ENCODE peak calls at places on chromosomes 6 and 20, in eight cellular contexts. O is fibroblast of the aortic adventitia, Z is AG09319, Q is AG04450, C is endothelial cell, L is coronary artery, T is uterus, U is GM12878. G is an unnamed sample.

GRCh38 chr20:33005132-33005566 is 916 bp upstream of the SUN5 start:
- DNase-seq in Z (no peak), T (no peak), C (no peak), Q (no peak), L (no peak), U (no peak), O (no peak), G (no peak)

GRCh38 chr20:47768016-47768953 is 17.0 kb downstream of the SULF2 start:
- DNase-seq in C (no peak), Q (no peak), T (no peak), L (no peak), O (no peak), U (no peak), Z (no peak), G (no peak)

GRCh38 chr6:155523821-155524238 is 68.2 kb upstream of the NOX3 start:
- DNase-seq in U (no peak), C (no peak), L (no peak), Q (no peak), T (no peak), Z (no peak), O (peak), G (no peak)

GRCh38 chr20:44489931-44490330 is 14.3 kb downstream of the TTPAL start:
- DNase-seq in O (no peak), L (no peak), U (peak), C (no peak), Q (no peak), T (no peak), Z (no peak), G (no peak)

GRCh38 chr20:62362991-62363919 is 3.9 kb downstream of the LAMA5 start:
- DNase-seq in C (no peak), U (no peak), Q (no peak), Z (no peak), T (peak), O (no peak), L (peak), G (no peak)

GRCh38 chr6:33908025-33908424 is 104.2 kb upstream of the MLN start:
- DNase-seq in O (no peak), T (no peak), C (no peak), U (no peak), L (no peak), Q (no peak), Z (no peak), G (no peak)

GRCh38 chr20:15658295-15658694 is 915.0 kb downstream of the KIF16B start:
- DNase-seq in C (no peak), U (no peak), O (no peak), T (no peak), L (no peak), Q (no peak), Z (no peak), G (no peak)

GRCh38 chr6:128519931-128520435 is 416 bp downstream of the PTPRK start:
- DNase-seq in U (no peak), O (peak), Q (no peak), C (no peak), Z (no peak), L (peak), T (peak), G (no peak)

GRCh38 chr20:25277941-25278521 is 30.1 kb downstream of the PYGB start:
- DNase-seq in C (no peak), L (no peak), Q (no peak), T (peak), U (no peak), O (no peak), Z (no peak), G (no peak)

GRCh38 chr20:44034965-44035635 is 120.4 kb downstream of the TOX2 start:
- DNase-seq in Z (no peak), T (no peak), U (no peak), Q (no peak), O (no peak), C (no peak), L (no peak), G (no peak)

GRCh38 chr6:28345201-28345600 is 4.5 kb upstream of the ZKSCAN3 start:
- DNase-seq in Z (no peak), U (no peak), O (no peak), Q (no peak), C (no peak), L (no peak), T (no peak), G (no peak)

GRCh38 chr6:26187981-26188635 is 100.9 kb downstream of the HFE start:
- DNase-seq in C (no peak), Z (no peak), O (peak), Q (no peak), T (no peak), U (no peak), L (no peak), G (peak)

GRCh38 chr20:1945134-1945618 is 48.7 kb downstream of the PDYN start:
- DNase-seq in Q (no peak), Z (peak), L (peak), T (peak), O (peak), C (no peak), U (no peak), G (no peak)

GRCh38 chr6:33979750-33980149 is 166.1 kb downstream of the GRM4 start:
- DNase-seq in Z (no peak), C (no peak), L (peak), Q (no peak), O (no peak), U (no peak), T (no peak), G (no peak)

GRCh38 chr20:6636209-6637159 is 131.0 kb upstream of the BMP2 start:
- DNase-seq in U (no peak), L (no peak), O (peak), Q (peak), C (peak), T (no peak), Z (peak), G (no peak)

GRCh38 chr6:69331886-69332285 is 464.9 kb downstream of the LMBRD1 start:
- DNase-seq in Z (no peak), Q (no peak), C (no peak), T (no peak), O (no peak), U (no peak), L (no peak), G (no peak)

GRCh38 chr20:24490598-24490997 is 21.2 kb downstream of the SYNDIG1 start:
- DNase-seq in Z (no peak), T (no peak), C (no peak), L (no peak), Q (no peak), O (no peak), U (no peak), G (no peak)

GRCh38 chr6:48835421-48835958 is 627.6 kb downstream of the MMUT start:
- DNase-seq in Z (no peak), Q (no peak), T (no peak), C (no peak), U (no peak), O (peak), L (no peak), G (no peak)

GRCh38 chr6:124854338-124854922 is 107.8 kb upstream of the RNF217 start:
- DNase-seq in Z (no peak), T (no peak), C (no peak), U (no peak), Q (no peak), O (peak), L (no peak), G (no peak)

GRCh38 chr6:15017251-15017650 is 228.6 kb upstream of the JARID2 start:
- DNase-seq in T (no peak), L (no peak), Z (no peak), U (no peak), O (peak), Q (no peak), C (no peak), G (no peak)

GRCh38 chr20:37223053-37223452 is 38.6 kb downstream of the GHRH start:
- DNase-seq in U (no peak), C (no peak), Q (peak), O (peak), Z (peak), T (no peak), L (no peak), G (peak)

GRCh38 chr6:118377711-118378414 is 170.2 kb upstream of the PLN start:
- DNase-seq in T (no peak), U (no peak), O (no peak), Z (no peak), C (no peak), Q (no peak), L (no peak), G (no peak)

GRCh38 chr6:140980265-140980887 is 1152.3 kb upstream of the GJE1 start:
- DNase-seq in C (no peak), L (no peak), T (no peak), Z (no peak), Q (no peak), O (peak), U (no peak), G (peak)

GRCh38 chr6:108689279-108690161 is 128.8 kb downstream of the FOXO3 start:
- DNase-seq in T (peak), Z (peak), Q (peak), C (no peak), L (peak), U (no peak), O (peak), G (peak)

GRCh38 chr6:30655743-30656094 is 8.8 kb downstream of the C6orf136 start:
- DNase-seq in U (no peak), Q (no peak), Z (no peak), T (no peak), C (no peak), O (no peak), L (no peak), G (peak)

GRCh38 chr6:40962241-40962640 is 76.8 kb downstream of the UNC5CL start:
- DNase-seq in Q (peak), U (peak), T (no peak), C (no peak), Z (peak), L (no peak), O (peak), G (peak)

GRCh38 chr6:139029470-139030210 is 1.1 kb downstream of the ABRACL start:
- DNase-seq in Z (no peak), U (no peak), Q (peak), C (peak), L (peak), O (peak), T (peak), G (peak)

GRCh38 chr20:50211065-50211464 is 20.4 kb downstream of the CEBPB start:
- DNase-seq in Q (no peak), L (no peak), Z (no peak), T (no peak), U (no peak), O (no peak), C (no peak), G (no peak)

GRCh38 chr6:160386869-160387518 is 38.8 kb downstream of the SLC22A3 start:
- DNase-seq in U (no peak), O (peak), T (no peak), L (no peak), Q (no peak), C (no peak), Z (no peak), G (no peak)

GRCh38 chr20:24572862-24573261 is 103.4 kb downstream of the SYNDIG1 start:
- DNase-seq in U (no peak), O (no peak), C (no peak), Z (no peak), T (no peak), L (no peak), Q (no peak), G (no peak)

GRCh38 chr20:409697-410559 is 1.8 kb downstream of the RBCK1 start:
- DNase-seq in O (no peak), Q (no peak), C (no peak), T (no peak), L (no peak), U (no peak), Z (no peak), G (no peak)

GRCh38 chr6:73854998-73855718 is 159.2 kb downstream of the CD109 start:
- DNase-seq in C (peak), Q (peak), U (no peak), T (no peak), O (peak), Z (peak), L (no peak), G (peak)

GRCh38 chr20:57629976-57630525 is 9.8 kb upstream of the ZBP1 start:
- DNase-seq in U (no peak), T (no peak), O (no peak), Q (no peak), Z (no peak), C (no peak), L (no peak), G (no peak)

DNA sequence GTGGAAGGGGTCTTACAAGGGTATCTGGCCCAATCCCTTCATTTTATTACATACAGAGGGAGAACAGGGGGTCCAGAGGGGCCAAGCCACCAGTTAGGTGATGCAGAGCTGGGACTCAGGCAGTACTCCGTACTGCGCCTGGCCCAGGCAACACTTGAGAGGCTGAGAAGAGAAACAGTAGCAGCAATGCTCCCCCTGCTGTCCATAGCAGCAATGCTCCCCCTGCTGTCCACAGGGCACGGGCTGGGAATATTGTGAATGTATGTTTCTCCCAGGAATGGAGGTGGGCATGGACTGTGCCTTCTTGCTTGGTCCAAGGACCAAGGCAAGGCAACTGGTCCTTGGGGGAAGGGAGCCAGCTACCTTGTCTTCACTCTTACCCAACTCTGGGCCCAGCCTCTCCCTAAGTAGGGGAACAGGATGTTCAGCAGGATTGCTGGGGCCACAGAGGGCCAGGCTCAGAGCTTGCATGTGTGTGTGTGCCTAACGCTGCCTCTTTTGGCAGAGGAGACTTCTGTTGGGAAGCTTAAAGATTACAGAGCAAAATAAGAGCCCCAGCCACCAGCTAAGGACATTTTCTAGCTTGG is 14.8 kb upstream of the FAM83C start:
- DNase-seq in L (no peak), T (no peak), U (no peak), O (peak), Z (no peak), C (peak), Q (no peak), G (peak)
- TF ChIP-seq CTCF in L (no peak), T (peak), U (peak), O (peak), Z (peak), C (no peak), Q (peak), G (peak)

GRCh38 chr6:170230520-170231390 is 60.1 kb downstream of the DLL1 start:
- DNase-seq in Z (no peak), O (no peak), L (no peak), Q (no peak), U (no peak), T (no peak), C (no peak), G (no peak)
- TF ChIP-seq CTCF in Z (no peak), O (no peak), L (no peak), Q (no peak), U (no peak), T (no peak), C (no peak), G (no peak)

GRCh38 chr6:55011034-55011433 is 163.3 kb upstream of the HCRTR2 start:
- DNase-seq in O (no peak), Z (no peak), U (no peak), T (no peak), C (no peak), L (no peak), Q (no peak), G (no peak)
- TF ChIP-seq CTCF in O (no peak), Z (no peak), U (no peak), T (no peak), C (no peak), L (no peak), Q (no peak), G (peak)

GRCh38 chr6:61755739-61756138 is 530.3 kb downstream of the KHDRBS2 start:
- DNase-seq in Z (no peak), O (no peak), Q (no peak), U (no peak), C (no peak), T (no peak), L (no peak), G (no peak)
- TF ChIP-seq CTCF in Z (no peak), O (no peak), Q (no peak), U (no peak), C (no peak), T (no peak), L (no peak), G (no peak)

GRCh38 chr6:52640170-52640569 is 30.7 kb upstream of the TMEM14A start:
- DNase-seq in U (no peak), Q (no peak), Z (no peak), C (no peak), O (no peak), T (no peak), L (no peak), G (no peak)
- TF ChIP-seq CTCF in U (no peak), Q (no peak), Z (no peak), C (no peak), O (no peak), T (no peak), L (no peak), G (no peak)

DNA sequence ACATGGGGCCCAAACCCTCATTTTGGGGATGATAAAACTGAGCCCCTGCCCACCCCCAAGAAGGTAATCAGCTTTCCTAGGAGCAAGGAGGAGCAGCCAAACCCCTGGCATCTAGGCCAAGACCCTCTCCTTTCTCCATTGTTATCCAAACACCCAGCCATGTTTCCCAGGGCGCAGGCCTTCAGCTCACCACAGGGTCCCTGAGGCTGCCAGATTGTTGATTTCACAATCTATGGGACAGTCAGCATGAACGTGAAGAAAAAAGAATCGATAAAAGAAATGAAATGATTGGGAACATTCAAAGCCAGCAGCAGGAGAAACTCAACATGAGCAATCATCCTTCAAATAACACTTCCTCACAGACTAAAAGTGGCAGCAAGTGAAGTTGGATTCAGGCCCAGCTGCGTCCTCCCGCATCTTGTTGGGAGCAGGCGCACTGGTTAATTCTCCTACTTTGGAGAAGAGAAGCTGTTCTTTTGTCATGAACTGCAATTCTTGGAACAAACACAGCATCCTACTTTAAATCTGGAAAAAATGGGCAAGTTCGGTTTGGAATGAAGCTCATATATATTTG is 241.8 kb upstream of the PRDM1 start:
- DNase-seq in O (peak), T (peak), Q (no peak), C (no peak), L (no peak), U (no peak), Z (no peak), G (no peak)
- TF ChIP-seq CTCF in O (no peak), T (no peak), Q (no peak), C (no peak), L (no peak), U (no peak), Z (no peak), G (no peak)

GRCh38 chr6:95266537-95267258 is 310.6 kb upstream of the MANEA start:
- DNase-seq in U (no peak), Q (no peak), Z (no peak), L (no peak), C (no peak), T (no peak), O (no peak), G (no peak)
- TF ChIP-seq CTCF in U (no peak), Q (no peak), Z (no peak), L (no peak), C (no peak), T (no peak), O (no peak), G (no peak)

GRCh38 chr6:165514621-165515020 is 148.4 kb downstream of the PDE10A start:
- DNase-seq in L (no peak), Q (no peak), U (no peak), Z (no peak), C (no peak), O (no peak), T (no peak), G (no peak)
- TF ChIP-seq CTCF in L (no peak), Q (no peak), U (no peak), Z (no peak), C (no peak), O (no peak), T (no peak), G (no peak)

GRCh38 chr6:53070808-53071207 is 5.6 kb downstream of the FBXO9 start:
- DNase-seq in T (no peak), Q (no peak), Z (no peak), U (no peak), L (no peak), C (no peak), O (no peak), G (no peak)
- TF ChIP-seq CTCF in T (no peak), Q (peak), Z (no peak), U (no peak), L (no peak), C (no peak), O (peak), G (no peak)

G was measured in HFFc6.